ENCODE peak calls at places on chromosomes 16 and 17, in seven cellular contexts. N is heart left ventricle; L is GM12865; X is cardiac muscle cell; B is tibial artery; T is CD8-positive, alpha-beta T cell; Y is mesothelial cell of epicardium. Z is an unnamed sample.

GRCh38 chr17:21034350-21035235 is 8.2 kb downstream of the USP22 start:
- DNase-seq in N (no peak), L (peak), X (no peak), B (no peak), T (no peak), Y (no peak), Z (peak)

GRCh38 chr16:86410076-86410475 is 100.3 kb upstream of the FOXF1 start:
- DNase-seq in N (no peak), L (no peak), X (no peak), B (no peak), T (no peak), Y (no peak), Z (no peak)

GRCh38 chr16:70678121-70678897 is 7.5 kb downstream of the MTSS2 start:
- DNase-seq in N (no peak), L (no peak), X (no peak), B (no peak), T (no peak), Y (no peak), Z (no peak)

GRCh38 chr17:40915721-40916256 is 21.7 kb downstream of the KRT23 start:
- DNase-seq in N (no peak), L (peak), X (no peak), B (no peak), T (no peak), Y (no peak), Z (peak)

GRCh38 chr17:52147431-52147830 is 11.1 kb downstream of the CA10 start:
- DNase-seq in N (no peak), L (peak), X (no peak), B (no peak), T (no peak), Y (no peak), Z (no peak)

GRCh38 chr17:29384901-29385300 is 5.3 kb upstream of the TAOK1 start:
- DNase-seq in N (no peak), L (no peak), X (no peak), B (no peak), T (no peak), Y (no peak), Z (no peak)

GRCh38 chr17:74417178-74418045 is 14.5 kb upstream of the GPRC5C start:
- DNase-seq in N (no peak), L (peak), X (no peak), B (no peak), T (no peak), Y (no peak), Z (peak)

GRCh38 chr17:63850401-63850800 is 7.9 kb upstream of the SMARCD2 start:
- DNase-seq in N (no peak), L (no peak), X (no peak), B (no peak), T (no peak), Y (no peak), Z (no peak)

GRCh38 chr17:1074886-1075665 is 78.1 kb downstream of the TIMM22 start:
- DNase-seq in N (peak), L (no peak), X (peak), B (no peak), T (no peak), Y (no peak), Z (no peak)

GRCh38 chr16:90077757-90078593 is 844 bp upstream of the PRDM7 start:
- DNase-seq in N (no peak), L (peak), X (peak), B (no peak), T (peak), Y (peak), Z (peak)

DNA sequence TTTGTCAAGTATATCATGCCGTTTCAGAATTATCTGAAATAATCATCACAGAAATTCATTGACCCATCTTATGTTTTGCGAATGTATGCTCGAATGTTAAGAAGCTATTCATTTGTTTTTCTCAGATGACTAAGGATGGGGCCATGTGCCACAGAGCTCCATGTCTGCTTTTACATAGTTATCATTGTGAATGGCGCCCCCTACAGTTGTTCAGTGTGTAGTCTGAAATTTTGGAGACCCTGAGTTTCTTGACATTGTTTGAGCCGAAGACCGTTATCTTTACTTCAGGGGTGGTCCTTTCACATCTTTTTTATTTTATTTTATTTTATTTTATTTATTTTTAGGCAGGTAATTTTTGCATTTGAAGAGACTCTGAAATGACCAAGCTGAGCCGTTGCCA is 972.0 kb upstream of the RBFOX1 start:
- DNase-seq in N (no peak), L (no peak), X (no peak), B (no peak), T (no peak), Y (no peak), Z (no peak)
- TF ChIP-seq CTCF in N (no peak), L (no peak), X (no peak), B (no peak), T (no peak), Y (peak), Z (no peak)

DNA sequence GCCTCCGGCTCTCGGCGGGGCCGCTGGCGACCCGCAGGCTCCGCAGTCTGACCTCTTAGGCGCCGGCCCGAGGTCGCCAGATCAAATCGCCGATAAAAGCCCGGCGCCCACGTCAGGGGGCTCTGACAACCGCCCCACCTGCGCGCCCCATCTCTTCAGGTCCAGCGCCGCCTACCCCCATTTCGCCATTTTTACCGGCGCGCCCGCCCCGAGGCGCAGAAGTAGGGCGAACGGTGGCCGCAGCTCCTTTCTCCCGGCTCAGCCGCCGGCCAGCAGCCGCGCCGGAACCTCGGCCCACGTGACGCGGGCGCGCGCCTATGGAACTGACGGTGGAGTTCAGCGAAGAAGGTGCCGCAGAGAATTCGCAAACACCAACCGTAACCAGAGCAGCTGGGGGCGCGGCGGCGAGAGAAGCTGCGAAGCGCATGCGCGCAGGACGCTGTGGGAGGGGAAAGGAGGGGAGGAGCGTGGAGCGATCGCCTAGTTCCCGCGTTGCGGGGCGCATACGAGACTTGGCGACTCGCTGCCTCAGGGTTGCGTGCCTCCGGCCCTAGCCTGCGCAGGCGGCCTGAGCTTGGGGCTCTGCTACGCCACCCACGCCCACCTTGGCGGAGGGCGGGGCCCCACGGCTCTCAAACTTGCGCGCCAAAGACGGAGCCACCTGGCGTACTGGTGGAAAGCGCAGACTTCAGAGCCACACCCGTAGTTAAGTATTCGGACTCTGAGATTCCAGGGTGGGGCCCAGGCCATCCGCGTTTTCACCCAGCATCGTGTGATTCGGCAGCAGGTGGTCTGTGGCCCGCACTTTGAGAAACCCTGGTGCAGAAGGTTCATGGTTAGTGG is at the start of gene TRIM37:
- DNase-seq in N (peak), L (peak), X (peak), B (peak), T (peak), Y (peak), Z (peak)
- TF ChIP-seq CTCF in N (no peak), L (no peak), X (no peak), B (peak), T (no peak), Y (no peak), Z (peak)

GRCh38 chr16:2524339-2524938 is 4.3 kb downstream of the AMDHD2 start:
- DNase-seq in N (no peak), L (no peak), X (no peak), B (no peak), T (no peak), Y (no peak), Z (no peak)
- TF ChIP-seq CTCF in N (no peak), L (no peak), X (no peak), B (no peak), T (no peak), Y (no peak), Z (no peak)

GRCh38 chr17:53148058-53148457 is 674.7 kb upstream of the KIF2B start:
- DNase-seq in N (no peak), L (no peak), X (no peak), B (no peak), T (no peak), Y (no peak), Z (no peak)

DNA sequence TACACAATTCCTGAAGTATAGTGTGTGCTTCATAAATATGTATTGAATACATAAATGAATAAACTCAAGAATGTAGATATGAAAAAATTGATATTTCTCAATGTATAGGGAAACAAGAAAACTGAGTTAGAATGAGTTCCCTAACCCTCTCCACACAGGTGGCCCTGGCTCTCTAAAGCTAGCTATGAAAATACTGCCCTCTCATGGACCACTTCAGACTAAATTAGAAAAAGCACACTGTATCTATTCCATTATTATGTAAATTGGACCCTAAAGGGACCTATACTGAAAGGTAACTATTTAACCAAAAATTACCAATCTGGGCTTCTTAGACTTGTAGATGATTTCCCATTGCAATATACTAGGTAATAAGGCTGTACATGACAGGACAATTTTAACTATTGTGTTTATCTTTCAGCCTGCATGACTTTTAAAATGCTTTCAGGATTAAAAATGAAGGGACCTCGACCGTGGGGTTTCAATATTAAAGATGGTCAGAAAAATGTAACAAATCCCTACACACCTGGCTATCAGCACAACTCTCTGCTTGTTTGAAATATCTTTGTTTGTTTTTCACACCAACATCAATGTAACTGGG is 672.5 kb upstream of the KIF2B start:
- DNase-seq in N (no peak), L (no peak), X (peak), B (no peak), T (no peak), Y (no peak), Z (no peak)
- TF ChIP-seq CTCF in N (no peak), L (no peak), X (peak), B (no peak), T (no peak), Y (no peak), Z (no peak)

GRCh38 chr17:79702550-79703236 is 28.1 kb upstream of the ENPP7 start:
- DNase-seq in N (no peak), L (no peak), X (no peak), B (no peak), T (no peak), Y (no peak), Z (no peak)

GRCh38 chr17:79700574-79700973 is 30.2 kb upstream of the ENPP7 start:
- DNase-seq in N (no peak), L (no peak), X (no peak), B (no peak), T (no peak), Y (no peak), Z (no peak)

GRCh38 chr17:79704691-79705090 is 26.1 kb upstream of the ENPP7 start:
- DNase-seq in N (no peak), L (no peak), X (no peak), B (no peak), T (no peak), Y (no peak), Z (no peak)

GRCh38 chr17:79699386-79700036 is 31.2 kb upstream of the ENPP7 start:
- DNase-seq in N (no peak), L (peak), X (no peak), B (no peak), T (no peak), Y (no peak), Z (no peak)

DNA sequence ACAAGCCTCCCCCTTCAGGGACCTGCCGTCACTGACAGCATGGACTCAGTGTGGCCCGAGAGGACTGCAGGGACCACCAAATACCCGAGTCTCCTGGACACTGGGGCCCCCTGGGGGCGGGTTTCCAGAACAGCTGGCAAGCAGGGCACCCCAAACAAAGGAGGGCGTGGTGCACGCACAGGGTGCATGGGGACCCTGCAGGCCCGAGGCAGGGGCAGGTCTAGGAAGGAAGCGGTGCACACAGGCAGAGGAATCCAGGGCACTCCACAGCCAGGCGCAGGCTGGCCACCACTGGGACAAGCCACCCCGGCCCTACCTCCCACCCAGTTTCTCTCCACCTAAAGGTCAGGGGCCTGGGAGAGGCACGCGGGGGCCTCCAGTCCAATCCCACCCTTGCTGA is 28.7 kb upstream of the ENPP7 start:
- DNase-seq in N (no peak), L (no peak), X (no peak), B (no peak), T (no peak), Y (no peak), Z (no peak)
- TF ChIP-seq CTCF in N (no peak), L (no peak), X (peak), B (no peak), T (no peak), Y (no peak), Z (no peak)

DNA sequence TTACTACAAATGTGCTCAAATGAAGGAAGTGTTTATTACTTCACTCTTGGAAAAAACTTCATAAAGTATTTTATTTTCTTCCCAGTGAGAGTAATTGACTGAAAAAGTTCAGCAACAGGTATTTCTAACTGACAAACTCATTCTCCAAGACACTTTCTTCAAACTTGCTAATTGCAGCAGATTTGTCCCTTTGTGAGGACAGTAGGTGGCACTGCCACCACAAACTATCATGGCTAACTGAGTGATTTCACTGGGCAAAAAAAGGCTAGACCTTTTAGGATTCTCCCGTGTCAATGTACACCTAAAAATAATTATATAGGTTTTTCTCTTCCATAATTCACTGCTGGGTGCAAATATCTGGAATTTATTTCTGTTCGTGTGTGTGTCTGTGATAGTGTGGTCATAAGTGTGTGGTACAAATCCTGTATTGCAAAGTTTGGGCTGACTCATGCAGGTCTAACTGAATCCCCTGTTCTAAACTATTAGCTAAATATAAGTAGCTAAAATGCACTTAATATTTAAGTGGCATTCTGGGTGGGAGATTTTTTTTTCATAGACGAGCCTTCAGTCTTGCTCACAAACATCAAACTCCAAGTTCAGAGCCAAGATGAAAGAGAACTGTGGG is 3.9 kb downstream of the HS3ST3A1 start:
- DNase-seq in N (peak), L (peak), X (peak), B (no peak), T (peak), Y (no peak), Z (peak)
- TF ChIP-seq CTCF in N (peak), L (peak), X (peak), B (no peak), T (peak), Y (peak), Z (peak)

GRCh38 chr16:57758331-57759117 is 23.0 kb downstream of the KATNB1 start:
- DNase-seq in N (no peak), L (no peak), X (no peak), B (no peak), T (no peak), Y (no peak), Z (no peak)
- TF ChIP-seq CTCF in N (no peak), L (no peak), X (no peak), B (no peak), T (no peak), Y (no peak), Z (no peak)

DNA sequence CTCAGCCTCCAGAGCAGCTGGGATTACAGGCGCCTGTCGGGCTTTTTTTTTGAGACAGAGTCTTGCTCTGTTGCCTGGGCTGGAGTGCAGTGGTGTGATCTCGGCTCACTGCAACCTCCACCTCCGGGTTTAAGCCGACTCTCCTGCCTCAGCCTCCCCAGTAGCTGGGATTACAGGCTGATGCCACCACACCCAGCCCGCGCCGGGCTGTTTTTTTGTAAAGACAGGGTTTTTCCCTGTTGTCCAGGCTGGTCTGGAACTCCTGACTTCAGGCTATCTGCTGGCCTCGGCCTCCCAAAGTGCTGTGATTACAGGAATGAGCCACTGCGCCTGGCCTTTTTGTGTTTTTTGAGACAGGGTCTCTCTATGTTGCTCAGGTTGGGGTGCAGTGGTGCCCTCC is 27.4 kb upstream of the SPNS3 start:
- DNase-seq in N (no peak), L (peak), X (no peak), B (no peak), T (no peak), Y (no peak), Z (no peak)
- TF ChIP-seq CTCF in N (no peak), L (no peak), X (no peak), B (no peak), T (no peak), Y (no peak), Z (no peak)